ENCODE peak calls at places on chromosomes 11 and 22, in eight cellular contexts. One of them, this sample, is unnamed.

GRCh38 chr11:45876401-45876800 is 9.1 kb upstream of the MAPK8IP1 start:
- DNase-seq in substantia nigra: no peak
- DNase-seq in anterior cingulate cortex: no peak
- DNase-seq in fibroblast of lung: no peak
- DNase-seq in NCI-H1417: no peak
- DNase-seq in EL: no peak
- DNase-seq in left colon: no peak
- DNase-seq in kidney tubule cell: no peak
- DNase-seq in this sample: no peak

GRCh38 chr22:29820941-29821789 is 16.9 kb downstream of the ASCC2 start:
- DNase-seq in substantia nigra: peak
- DNase-seq in anterior cingulate cortex: peak
- DNase-seq in fibroblast of lung: peak
- DNase-seq in NCI-H1417: peak
- DNase-seq in EL: peak
- DNase-seq in left colon: peak
- DNase-seq in kidney tubule cell: peak
- DNase-seq in this sample: peak

GRCh38 chr11:95897731-95898130 is 26.2 kb downstream of the MTMR2 start:
- DNase-seq in substantia nigra: no peak
- DNase-seq in anterior cingulate cortex: no peak
- DNase-seq in fibroblast of lung: peak
- DNase-seq in NCI-H1417: no peak
- DNase-seq in EL: no peak
- DNase-seq in left colon: no peak
- DNase-seq in kidney tubule cell: peak
- DNase-seq in this sample: peak

GRCh38 chr11:16280256-16280682 is 76.1 kb downstream of the SOX6 start:
- DNase-seq in substantia nigra: no peak
- DNase-seq in anterior cingulate cortex: no peak
- DNase-seq in fibroblast of lung: peak
- DNase-seq in NCI-H1417: peak
- DNase-seq in EL: no peak
- DNase-seq in left colon: peak
- DNase-seq in kidney tubule cell: no peak
- DNase-seq in this sample: no peak

GRCh38 chr11:11876458-11876857 is 34.7 kb downstream of the USP47 start:
- DNase-seq in substantia nigra: no peak
- DNase-seq in anterior cingulate cortex: no peak
- DNase-seq in fibroblast of lung: no peak
- DNase-seq in NCI-H1417: peak
- DNase-seq in EL: no peak
- DNase-seq in left colon: no peak
- DNase-seq in kidney tubule cell: peak
- DNase-seq in this sample: no peak

GRCh38 chr22:40973144-40973543 is 22.0 kb downstream of the RBX1 start:
- DNase-seq in substantia nigra: no peak
- DNase-seq in anterior cingulate cortex: no peak
- DNase-seq in fibroblast of lung: no peak
- DNase-seq in NCI-H1417: no peak
- DNase-seq in EL: no peak
- DNase-seq in left colon: no peak
- DNase-seq in kidney tubule cell: no peak
- DNase-seq in this sample: no peak

GRCh38 chr11:84714316-84714780 is 912.8 kb downstream of the DLG2 start:
- DNase-seq in substantia nigra: peak
- DNase-seq in anterior cingulate cortex: peak
- DNase-seq in fibroblast of lung: peak
- DNase-seq in NCI-H1417: no peak
- DNase-seq in EL: peak
- DNase-seq in left colon: peak
- DNase-seq in kidney tubule cell: peak
- DNase-seq in this sample: peak

GRCh38 chr11:8260202-8260996 is 3.3 kb downstream of the LMO1 start:
- DNase-seq in substantia nigra: no peak
- DNase-seq in anterior cingulate cortex: no peak
- DNase-seq in fibroblast of lung: no peak
- DNase-seq in NCI-H1417: no peak
- DNase-seq in EL: no peak
- DNase-seq in left colon: peak
- DNase-seq in kidney tubule cell: no peak
- DNase-seq in this sample: no peak

GRCh38 chr11:122246885-122247284 is 130.9 kb upstream of the BLID start:
- DNase-seq in substantia nigra: no peak
- DNase-seq in anterior cingulate cortex: no peak
- DNase-seq in fibroblast of lung: no peak
- DNase-seq in NCI-H1417: peak
- DNase-seq in EL: no peak
- DNase-seq in left colon: no peak
- DNase-seq in kidney tubule cell: no peak
- DNase-seq in this sample: no peak

GRCh38 chr22:34080501-34080900 is 160.2 kb upstream of the LARGE1 start:
- DNase-seq in substantia nigra: no peak
- DNase-seq in anterior cingulate cortex: no peak
- DNase-seq in fibroblast of lung: no peak
- DNase-seq in NCI-H1417: no peak
- DNase-seq in EL: no peak
- DNase-seq in left colon: no peak
- DNase-seq in kidney tubule cell: no peak
- DNase-seq in this sample: no peak

GRCh38 chr11:108117746-108118371 is 3.5 kb upstream of the ACAT1 start:
- DNase-seq in substantia nigra: no peak
- DNase-seq in anterior cingulate cortex: no peak
- DNase-seq in fibroblast of lung: peak
- DNase-seq in NCI-H1417: no peak
- DNase-seq in EL: peak
- DNase-seq in left colon: no peak
- DNase-seq in kidney tubule cell: peak
- DNase-seq in this sample: no peak

GRCh38 chr11:63838150-63838681 is 694 bp upstream of the MARK2 start:
- DNase-seq in substantia nigra: peak
- DNase-seq in anterior cingulate cortex: no peak
- DNase-seq in fibroblast of lung: no peak
- DNase-seq in NCI-H1417: no peak
- DNase-seq in EL: no peak
- DNase-seq in left colon: peak
- DNase-seq in kidney tubule cell: no peak
- DNase-seq in this sample: peak

GRCh38 chr11:76810151-76810853 is 27.1 kb downstream of the TSKU start:
- DNase-seq in substantia nigra: peak
- DNase-seq in anterior cingulate cortex: no peak
- DNase-seq in fibroblast of lung: peak
- DNase-seq in NCI-H1417: no peak
- DNase-seq in EL: peak
- DNase-seq in left colon: no peak
- DNase-seq in kidney tubule cell: peak
- DNase-seq in this sample: peak

GRCh38 chr11:111878766-111879636 is at the start of the genes CFAP68 and FDXACB1:
- DNase-seq in substantia nigra: peak
- DNase-seq in anterior cingulate cortex: peak
- DNase-seq in fibroblast of lung: peak
- DNase-seq in NCI-H1417: peak
- DNase-seq in EL: peak
- DNase-seq in left colon: peak
- DNase-seq in kidney tubule cell: peak
- DNase-seq in this sample: peak

GRCh38 chr11:119533931-119534694 is 111.1 kb upstream of the THY1 start:
- DNase-seq in substantia nigra: peak
- DNase-seq in anterior cingulate cortex: peak
- DNase-seq in fibroblast of lung: peak
- DNase-seq in NCI-H1417: peak
- DNase-seq in EL: peak
- DNase-seq in left colon: peak
- DNase-seq in kidney tubule cell: peak
- DNase-seq in this sample: peak

GRCh38 chr22:42688241-42688913 is 32.3 kb downstream of the A4GALT start:
- DNase-seq in substantia nigra: peak
- DNase-seq in anterior cingulate cortex: peak
- DNase-seq in fibroblast of lung: peak
- DNase-seq in NCI-H1417: peak
- DNase-seq in EL: peak
- DNase-seq in left colon: peak
- DNase-seq in kidney tubule cell: peak
- DNase-seq in this sample: peak

GRCh38 chr11:133903056-133903455 is 53.7 kb downstream of the IGSF9B start:
- DNase-seq in substantia nigra: no peak
- DNase-seq in anterior cingulate cortex: no peak
- DNase-seq in fibroblast of lung: no peak
- DNase-seq in NCI-H1417: no peak
- DNase-seq in EL: no peak
- DNase-seq in left colon: no peak
- DNase-seq in kidney tubule cell: no peak
- DNase-seq in this sample: no peak

GRCh38 chr22:39384750-39385480 is 14.7 kb upstream of the TAB1 start:
- DNase-seq in substantia nigra: no peak
- DNase-seq in anterior cingulate cortex: no peak
- DNase-seq in fibroblast of lung: peak
- DNase-seq in NCI-H1417: no peak
- DNase-seq in EL: peak
- DNase-seq in left colon: no peak
- DNase-seq in kidney tubule cell: peak
- DNase-seq in this sample: peak

GRCh38 chr11:93515438-93515837 is 27.8 kb downstream of the SMCO4 start:
- DNase-seq in substantia nigra: no peak
- DNase-seq in anterior cingulate cortex: no peak
- DNase-seq in fibroblast of lung: no peak
- DNase-seq in NCI-H1417: no peak
- DNase-seq in EL: no peak
- DNase-seq in left colon: no peak
- DNase-seq in kidney tubule cell: no peak
- DNase-seq in this sample: no peak

GRCh38 chr11:123145220-123145619 is 49.8 kb downstream of the CLMP start:
- DNase-seq in substantia nigra: no peak
- DNase-seq in anterior cingulate cortex: no peak
- DNase-seq in fibroblast of lung: peak
- DNase-seq in NCI-H1417: no peak
- DNase-seq in EL: peak
- DNase-seq in left colon: no peak
- DNase-seq in kidney tubule cell: peak
- DNase-seq in this sample: peak

GRCh38 chr11:18105086-18105801 is 638 bp downstream of the SAAL1 start:
- DNase-seq in substantia nigra: no peak
- DNase-seq in anterior cingulate cortex: no peak
- DNase-seq in fibroblast of lung: no peak
- DNase-seq in NCI-H1417: peak
- DNase-seq in EL: no peak
- DNase-seq in left colon: no peak
- DNase-seq in kidney tubule cell: no peak
- DNase-seq in this sample: no peak

GRCh38 chr11:73201249-73201648 is 16.8 kb upstream of the P2RY2 start:
- DNase-seq in substantia nigra: no peak
- DNase-seq in anterior cingulate cortex: no peak
- DNase-seq in fibroblast of lung: peak
- DNase-seq in NCI-H1417: peak
- DNase-seq in EL: no peak
- DNase-seq in left colon: peak
- DNase-seq in kidney tubule cell: no peak
- DNase-seq in this sample: no peak

GRCh38 chr11:70669871-70670683 is 271.7 kb downstream of the CTTN start:
- DNase-seq in substantia nigra: peak
- DNase-seq in anterior cingulate cortex: no peak
- DNase-seq in fibroblast of lung: no peak
- DNase-seq in NCI-H1417: peak
- DNase-seq in EL: no peak
- DNase-seq in left colon: no peak
- DNase-seq in kidney tubule cell: no peak
- DNase-seq in this sample: no peak

GRCh38 chr11:89491141-89491690 is at the start of gene NOX4:
- DNase-seq in substantia nigra: peak
- DNase-seq in anterior cingulate cortex: peak
- DNase-seq in fibroblast of lung: peak
- DNase-seq in NCI-H1417: no peak
- DNase-seq in EL: peak
- DNase-seq in left colon: no peak
- DNase-seq in kidney tubule cell: peak
- DNase-seq in this sample: no peak

GRCh38 chr11:69593851-69594250 is 47.1 kb upstream of the CCND1 start:
- DNase-seq in substantia nigra: no peak
- DNase-seq in anterior cingulate cortex: no peak
- DNase-seq in fibroblast of lung: no peak
- DNase-seq in NCI-H1417: no peak
- DNase-seq in EL: no peak
- DNase-seq in left colon: no peak
- DNase-seq in kidney tubule cell: no peak
- DNase-seq in this sample: no peak

GRCh38 chr11:76233936-76234703 is 27.8 kb upstream of the WNT11 start:
- DNase-seq in substantia nigra: peak
- DNase-seq in anterior cingulate cortex: peak
- DNase-seq in fibroblast of lung: peak
- DNase-seq in NCI-H1417: no peak
- DNase-seq in EL: peak
- DNase-seq in left colon: peak
- DNase-seq in kidney tubule cell: no peak
- DNase-seq in this sample: peak

GRCh38 chr11:116424615-116425261 is 348.0 kb downstream of the BUD13 start:
- DNase-seq in substantia nigra: no peak
- DNase-seq in anterior cingulate cortex: no peak
- DNase-seq in fibroblast of lung: no peak
- DNase-seq in NCI-H1417: no peak
- DNase-seq in EL: no peak
- DNase-seq in left colon: no peak
- DNase-seq in kidney tubule cell: no peak
- DNase-seq in this sample: peak

GRCh38 chr11:30617762-30618161 is 31.6 kb upstream of the MPPED2 start:
- DNase-seq in substantia nigra: no peak
- DNase-seq in anterior cingulate cortex: no peak
- DNase-seq in fibroblast of lung: no peak
- DNase-seq in NCI-H1417: no peak
- DNase-seq in EL: no peak
- DNase-seq in left colon: no peak
- DNase-seq in kidney tubule cell: no peak
- DNase-seq in this sample: no peak

GRCh38 chr22:50305658-50306566 is 1.5 kb downstream of the PLXNB2 start:
- DNase-seq in substantia nigra: peak
- DNase-seq in anterior cingulate cortex: peak
- DNase-seq in fibroblast of lung: peak
- DNase-seq in NCI-H1417: peak
- DNase-seq in EL: peak
- DNase-seq in left colon: peak
- DNase-seq in kidney tubule cell: peak
- DNase-seq in this sample: peak

GRCh38 chr11:12719221-12719620 is 45.0 kb downstream of the TEAD1 start:
- DNase-seq in substantia nigra: no peak
- DNase-seq in anterior cingulate cortex: no peak
- DNase-seq in fibroblast of lung: peak
- DNase-seq in NCI-H1417: no peak
- DNase-seq in EL: no peak
- DNase-seq in left colon: no peak
- DNase-seq in kidney tubule cell: no peak
- DNase-seq in this sample: no peak

GRCh38 chr11:126586303-126586627 is 230.8 kb downstream of the ST3GAL4 start:
- DNase-seq in substantia nigra: no peak
- DNase-seq in anterior cingulate cortex: no peak
- DNase-seq in fibroblast of lung: no peak
- DNase-seq in NCI-H1417: no peak
- DNase-seq in EL: no peak
- DNase-seq in left colon: no peak
- DNase-seq in kidney tubule cell: no peak
- DNase-seq in this sample: no peak

This sample was measured in adrenal gland.